ENCODE peak calls at places on chromosomes 2 and 18, in five cellular contexts. J, Z, K, B and T are unnamed samples.

GRCh38 chr2:111661286-111661940 is 222.6 kb downstream of the ANAPC1 start:
- DNase-seq in J (no peak), Z (no peak), K (no peak), B (no peak), T (no peak)

GRCh38 chr2:177606636-177607035 is 214.1 kb downstream of the AGPS start:
- DNase-seq in J (no peak), Z (no peak), K (no peak), B (peak; percentile 50), T (no peak)

GRCh38 chr2:189657867-189658266 is 3.4 kb upstream of the ASNSD1 start:
- DNase-seq in J (no peak), Z (peak; percentile 61), K (no peak), B (no peak), T (no peak)

GRCh38 chr2:220107380-220107791 is 480.0 kb downstream of the SLC4A3 start:
- DNase-seq in J (no peak), Z (no peak), K (no peak), B (no peak), T (no peak)

GRCh38 chr2:200593905-200594304 is 8.1 kb downstream of the AOX1 start:
- DNase-seq in J (no peak), Z (no peak), K (no peak), B (no peak), T (no peak)

GRCh38 chr2:71358931-71359671 is 27.5 kb downstream of the ZNF638 start:
- DNase-seq in J (no peak), Z (no peak), K (no peak), B (peak; percentile 77), T (no peak)

GRCh38 chr18:3747176-3747973 is 297.4 kb downstream of the TGIF1 start:
- DNase-seq in J (no peak), Z (no peak), K (no peak), B (peak; percentile 20), T (no peak)

GRCh38 chr2:141889788-141890187 is 241.0 kb downstream of the LRP1B start:
- DNase-seq in J (no peak), Z (no peak), K (no peak), B (no peak), T (no peak)

GRCh38 chr18:23716966-23717365 is 27.7 kb downstream of the LAMA3 start:
- DNase-seq in J (no peak), Z (no peak), K (no peak), B (no peak), T (no peak)

GRCh38 chr2:14256890-14257289 is 375.6 kb upstream of the LRATD1 start:
- DNase-seq in J (no peak), Z (no peak), K (no peak), B (peak; percentile 1), T (no peak)

GRCh38 chr2:233096006-233096405 is 35.9 kb downstream of the INPP5D start:
- DNase-seq in J (no peak), Z (no peak), K (no peak), B (no peak), T (no peak)

GRCh38 chr2:120710256-120710655 is 25.4 kb upstream of the GLI2 start:
- DNase-seq in J (no peak), Z (peak; percentile 34), K (no peak), B (peak; percentile 72), T (no peak)

GRCh38 chr2:75610671-75611070 is 35.9 kb upstream of the MRPL19 start:
- DNase-seq in J (no peak), Z (no peak), K (no peak), B (no peak), T (no peak)

GRCh38 chr18:395481-396250 is 104.8 kb downstream of the COLEC12 start:
- DNase-seq in J (no peak), Z (no peak), K (no peak), B (peak; percentile 95), T (no peak)

GRCh38 chr2:230234845-230235244 is 9.3 kb downstream of the SP140 start:
- DNase-seq in J (no peak), Z (no peak), K (no peak), B (no peak), T (no peak)

GRCh38 chr2:109545828-109546713 is 67.7 kb downstream of the SEPTIN10 start:
- DNase-seq in J (peak; percentile 55), Z (peak; percentile 72), K (peak; percentile 28), B (peak; percentile 85), T (peak; percentile 84)

GRCh38 chr2:219000569-219000960 is 7.3 kb upstream of the CRYBA2 start:
- DNase-seq in J (no peak), Z (no peak), K (no peak), B (no peak), T (no peak)

GRCh38 chr2:85920810-85921545 is 32.2 kb upstream of the ST3GAL5 start:
- DNase-seq in J (no peak), Z (no peak), K (no peak), B (peak; percentile 15), T (no peak)

GRCh38 chr2:230796280-230796862 is 68.4 kb upstream of the ITM2C start:
- DNase-seq in J (no peak), Z (no peak), K (no peak), B (peak; percentile 62), T (no peak)

GRCh38 chr2:132937629-132938028 is 267.6 kb upstream of the LYPD1 start:
- DNase-seq in J (no peak), Z (no peak), K (no peak), B (no peak), T (no peak)

GRCh38 chr2:23436346-23437099 is 51.5 kb downstream of the KLHL29 start:
- DNase-seq in J (peak; percentile 32), Z (peak; percentile 31), K (no peak), B (no peak), T (peak; percentile 68)

GRCh38 chr18:46627136-46627535 is 29.9 kb downstream of the LOXHD1 start:
- DNase-seq in J (no peak), Z (no peak), K (no peak), B (no peak), T (no peak)

GRCh38 chr2:5914831-5915611 is 222.8 kb downstream of the SOX11 start:
- DNase-seq in J (no peak), Z (no peak), K (no peak), B (no peak), T (no peak)

GRCh38 chr2:48169066-48169724 is 262.9 kb upstream of the FBXO11 start:
- DNase-seq in J (no peak), Z (no peak), K (no peak), B (no peak), T (no peak)

GRCh38 chr2:70964596-70965386 is 13.6 kb upstream of the ANKRD53 start:
- DNase-seq in J (peak; percentile 79), Z (peak; percentile 84), K (peak; percentile 36), B (peak; percentile 89), T (peak; percentile 88)

GRCh38 chr2:60339286-60339685 is 214.2 kb downstream of the BCL11A start:
- DNase-seq in J (no peak), Z (no peak), K (no peak), B (no peak), T (no peak)

GRCh38 chr2:39515273-39515896 is 78.3 kb upstream of the MAP4K3 start:
- DNase-seq in J (no peak), Z (no peak), K (no peak), B (no peak), T (no peak)

GRCh38 chr2:937530-937929 is 13.1 kb upstream of the SNTG2 start:
- DNase-seq in J (no peak), Z (peak; percentile 43), K (no peak), B (peak; percentile 61), T (no peak)

GRCh38 chr2:31384351-31384750 is 30.2 kb downstream of the XDH start:
- DNase-seq in J (no peak), Z (no peak), K (peak; percentile 51), B (peak; percentile 96), T (no peak)

GRCh38 chr2:45820048-45820447 is 168.6 kb downstream of the PRKCE start:
- DNase-seq in J (no peak), Z (no peak), K (no peak), B (no peak), T (no peak)

GRCh38 chr2:206004004-206004693 is 81.8 kb downstream of the INO80D start:
- DNase-seq in J (no peak), Z (no peak), K (peak; percentile 6), B (no peak), T (no peak)